ENCODE peak calls at places on chromosomes 4 and X, in six cellular contexts. B is HAP-1, T is ovary, S is cardiac muscle cell, A is OCI-LY7, F is right lobe of liver. C is an unnamed sample. For H3K4me1, the result is how much of the 10 kb centered on the place peaks cover.

GRCh38 chr4:22668702-22669101 is 24.0 kb upstream of the GBA3 start:
- DNase-seq in A (no peak), T (no peak), F (no peak), B (no peak), S (no peak), C (no peak)

GRCh38 chrX:2492536-2493218 is 8.1 kb downstream of the DHRSX start:
- DNase-seq in F (no peak), A (no peak), B (no peak), T (no peak), S (no peak), C (no peak)

GRCh38 chr4:14361084-14361483 is 641.2 kb upstream of the CPEB2 start:
- DNase-seq in B (no peak), S (peak), T (no peak), A (no peak), F (no peak), C (no peak)

GRCh38 chr4:156390599-156391296 is 437.1 kb upstream of the CTSO start:
- DNase-seq in T (no peak), S (no peak), B (peak), F (no peak), A (no peak), C (no peak)

GRCh38 chr4:159248383-159249178 is 145.7 kb downstream of the RAPGEF2 start:
- DNase-seq in A (no peak), S (peak), T (no peak), B (peak), F (no peak), C (no peak)

GRCh38 chrX:49029876-49030275 is 13.3 kb downstream of the TFE3 start:
- DNase-seq in A (no peak), T (no peak), B (no peak), F (no peak), S (no peak), C (no peak)

GRCh38 chr4:39304651-39305050 is 61.5 kb downstream of the RFC1 start:
- DNase-seq in S (no peak), B (no peak), T (no peak), A (no peak), F (no peak), C (no peak)

GRCh38 chrX:68196939-68197791 is 236.1 kb downstream of the OPHN1 start:
- DNase-seq in S (peak), B (peak), F (peak), T (no peak), A (peak), C (no peak)

GRCh38 chr4:34323549-34324325 is 1920.6 kb downstream of the ARAP2 start:
- DNase-seq in F (no peak), A (no peak), S (no peak), T (no peak), B (no peak), C (no peak)

GRCh38 chr4:121233982-121234381 is 69.9 kb upstream of the TNIP3 start:
- DNase-seq in S (no peak), B (no peak), F (no peak), A (no peak), T (no peak), C (no peak)

GRCh38 chrX:132489256-132490085 is 633 bp upstream of the MBNL3 start:
- DNase-seq in B (peak), A (peak), S (peak), F (peak), T (peak), C (peak)

GRCh38 chrX:86066998-86067397 is 19.6 kb upstream of the CHM start:
- DNase-seq in S (no peak), A (no peak), F (no peak), B (peak), T (no peak), C (no peak)

GRCh38 chr4:122539861-122540465 is 80.9 kb downstream of the IL21 start:
- DNase-seq in B (no peak), T (no peak), F (no peak), A (no peak), S (no peak), C (no peak)

GRCh38 chr4:38169524-38169923 is 209.3 kb downstream of the PTTG2 start:
- DNase-seq in F (no peak), S (no peak), A (no peak), B (no peak), T (no peak), C (no peak)

GRCh38 chr4:83639849-83640493 is 104.1 kb downstream of the GPAT3 start:
- DNase-seq in F (peak), B (peak), T (no peak), A (peak), S (peak), C (peak)

GRCh38 chrX:47191331-47191730 is 2.3 kb upstream of the UBA1 start:
- DNase-seq in T (no peak), B (peak), S (peak), F (no peak), A (peak), C (no peak)

GRCh38 chrX:19684265-19684664 is 169.0 kb upstream of the MAP3K15 start:
- DNase-seq in F (no peak), S (no peak), T (no peak), B (no peak), A (no peak), C (no peak)
- H3K4me1 ChIP-seq in F (under half), S (under half), T (under half), B (under half), A (under half), C (under half)

GRCh38 chr4:24978291-24979072 is 52.3 kb downstream of the LGI2 start:
- DNase-seq in F (no peak), A (no peak), T (no peak), S (no peak), B (no peak), C (no peak)

GRCh38 chr4:24973471-24974251 is 57.1 kb downstream of the LGI2 start:
- DNase-seq in B (no peak), S (no peak), A (no peak), T (no peak), F (peak), C (peak)

GRCh38 chr4:24979554-24979953 is 51.2 kb downstream of the LGI2 start:
- DNase-seq in B (no peak), F (peak), A (no peak), S (no peak), T (no peak), C (peak)

GRCh38 chr4:24974252-24974580 is 56.5 kb downstream of the LGI2 start:
- DNase-seq in T (no peak), S (no peak), A (no peak), B (no peak), F (no peak), C (no peak)

DNA sequence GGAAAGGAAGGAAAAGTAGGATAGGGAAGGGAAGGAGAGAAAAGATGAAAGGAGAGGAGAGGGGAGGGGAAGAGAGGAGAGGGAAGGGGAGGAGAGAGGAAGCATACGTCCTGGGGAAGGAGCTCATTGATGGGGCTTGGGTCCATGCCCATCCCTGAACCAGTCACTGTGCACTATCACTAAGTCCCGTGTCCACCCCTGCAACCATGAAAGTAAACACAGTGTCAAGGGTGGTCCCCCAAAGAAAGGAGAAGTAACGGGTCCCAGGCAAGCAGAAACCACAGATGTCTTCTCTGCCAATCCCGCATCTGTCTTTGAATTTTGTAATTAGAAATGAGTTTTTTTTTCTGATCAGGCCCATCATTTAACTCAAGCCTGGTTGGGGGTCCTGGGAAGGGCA is 55.2 kb downstream of the LGI2 start:
- DNase-seq in S (no peak), B (no peak), T (no peak), F (no peak), A (no peak), C (peak)
- H3K4me1 ChIP-seq in S (under half), B (under half), T (under half), F (under half), A (under half), C (under half)

DNA sequence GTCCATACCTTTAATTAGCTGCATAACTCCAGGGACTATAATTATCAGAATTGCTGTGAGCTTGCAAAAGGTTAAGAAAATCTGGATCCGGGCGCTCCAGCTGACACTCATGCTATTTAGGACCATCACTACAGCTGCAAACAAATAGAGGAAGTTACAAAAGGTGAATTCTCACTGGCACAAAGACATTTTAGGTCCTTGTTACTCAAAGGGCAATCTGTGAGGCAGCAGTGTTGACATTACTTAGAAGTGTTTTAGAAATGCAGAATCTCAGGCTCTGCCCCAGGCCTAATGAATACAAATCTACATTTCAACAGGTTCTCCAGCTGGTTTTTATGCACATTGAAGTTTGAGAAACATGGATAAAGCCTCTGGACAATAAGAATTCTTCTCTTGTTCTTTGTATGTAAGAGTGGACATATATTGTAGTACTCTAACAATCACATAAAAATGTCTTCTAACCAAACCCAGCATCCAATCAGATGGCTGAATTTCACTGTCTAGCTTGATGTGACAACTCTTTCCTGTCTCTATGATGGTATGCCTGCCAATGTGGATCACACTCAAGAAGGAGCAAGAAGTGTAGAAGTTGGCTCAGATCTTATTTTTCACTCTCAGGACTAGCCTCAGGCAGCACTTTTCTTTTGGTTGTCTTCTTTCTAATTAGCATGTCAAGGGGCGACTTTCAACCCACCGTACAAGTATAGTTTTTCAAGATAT is 18.8 kb downstream of the SLC7A11 start:
- DNase-seq in A (peak), F (no peak), T (no peak), B (peak), S (no peak), C (no peak)
- H3K4me1 ChIP-seq in A (under half), F (under half), T (under half), B (half or more), S (under half), C (under half)

GRCh38 chrX:40167240-40168182 is 69.8 kb upstream of the BCOR start:
- DNase-seq in T (peak), B (no peak), S (peak), A (peak), F (no peak), C (no peak)

GRCh38 chrX:40165861-40166260 is 68.1 kb upstream of the BCOR start:
- DNase-seq in B (no peak), F (no peak), A (no peak), S (no peak), T (no peak), C (peak)

GRCh38 chrX:40169193-40170086 is 71.7 kb upstream of the BCOR start:
- DNase-seq in S (peak), A (peak), T (peak), F (no peak), B (peak), C (peak)

GRCh38 chrX:40166582-40166981 is 68.8 kb upstream of the BCOR start:
- DNase-seq in F (no peak), A (peak), B (no peak), T (no peak), S (no peak), C (no peak)

DNA sequence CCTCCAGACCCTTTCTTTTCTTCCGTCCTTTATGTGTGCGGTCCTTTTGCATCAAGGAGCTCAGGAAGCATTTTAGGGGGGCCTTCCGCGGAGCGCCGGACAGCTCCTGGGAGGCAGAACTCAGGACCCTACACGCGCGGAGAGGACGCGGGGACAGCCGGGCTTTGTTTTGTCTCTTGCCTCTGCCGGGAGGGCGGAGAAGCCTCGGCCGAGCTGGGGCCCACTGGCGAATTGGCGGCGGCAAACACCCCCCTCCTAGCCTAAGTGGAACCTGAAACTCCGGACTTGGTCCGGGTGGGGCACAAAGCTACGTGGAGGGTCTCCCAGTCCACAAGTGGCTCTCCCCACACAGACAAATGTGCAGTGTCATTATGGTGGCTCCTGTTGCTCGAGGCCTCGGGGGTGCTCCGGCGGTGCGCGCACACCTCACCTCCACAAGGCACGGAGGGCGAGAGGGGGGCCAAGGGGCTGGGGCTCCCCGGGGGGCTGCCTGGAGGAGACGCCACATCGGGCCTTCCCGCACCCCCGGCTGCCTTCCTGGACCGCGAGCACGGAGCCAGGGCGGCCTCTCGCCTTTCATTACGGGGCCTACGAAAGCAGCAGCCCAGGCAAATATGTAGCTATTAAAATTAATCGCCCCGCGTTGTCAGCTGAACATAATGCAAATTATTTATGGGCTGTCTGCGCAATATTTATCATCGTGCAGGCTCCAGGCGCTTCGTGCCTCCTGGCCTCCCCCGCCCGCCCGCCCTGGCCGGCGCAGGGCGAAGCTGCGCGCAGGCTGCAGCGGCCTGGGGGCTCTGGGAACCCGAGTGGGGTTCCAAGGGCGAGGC is 70.6 kb upstream of the BCOR start:
- DNase-seq in A (peak), B (no peak), F (no peak), T (peak), S (no peak), C (no peak)
- H3K4me1 ChIP-seq in A (half or more), B (under half), F (under half), T (under half), S (half or more), C (under half)

DNA sequence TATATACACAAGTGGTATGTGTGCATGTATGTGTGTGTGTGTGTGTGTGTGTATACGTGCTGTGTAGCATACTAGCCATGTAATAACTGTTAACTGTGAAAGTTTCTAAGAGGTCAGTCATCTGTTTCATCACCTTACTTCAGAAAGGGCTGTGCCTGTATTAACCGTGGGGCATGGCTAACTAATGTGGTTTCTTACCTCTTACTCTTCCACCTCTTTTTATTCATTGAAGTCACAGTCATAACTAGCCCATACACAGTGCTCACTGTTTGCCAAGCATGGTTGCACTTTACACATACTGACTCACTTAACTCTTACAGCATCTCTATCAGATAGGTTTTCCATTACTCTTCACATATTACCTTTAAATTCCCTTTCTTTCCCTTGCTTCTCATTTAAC is 23.7 kb upstream of the LRAT start:
- DNase-seq in T (no peak), S (no peak), F (no peak), B (no peak), A (no peak), C (no peak)
- H3K4me1 ChIP-seq in T (under half), S (under half), F (under half), B (under half), A (under half), C (under half)

GRCh38 chr4:141041021-141041476 is 92.2 kb downstream of the RNF150 start:
- DNase-seq in A (no peak), F (no peak), T (no peak), B (no peak), S (no peak), C (no peak)

GRCh38 chr4:141046255-141046654 is 87.0 kb downstream of the RNF150 start:
- DNase-seq in B (no peak), A (no peak), S (no peak), T (no peak), F (no peak), C (no peak)

GRCh38 chr4:141047228-141047884 is 85.9 kb downstream of the RNF150 start:
- DNase-seq in A (no peak), T (no peak), B (no peak), F (no peak), S (peak), C (no peak)

DNA sequence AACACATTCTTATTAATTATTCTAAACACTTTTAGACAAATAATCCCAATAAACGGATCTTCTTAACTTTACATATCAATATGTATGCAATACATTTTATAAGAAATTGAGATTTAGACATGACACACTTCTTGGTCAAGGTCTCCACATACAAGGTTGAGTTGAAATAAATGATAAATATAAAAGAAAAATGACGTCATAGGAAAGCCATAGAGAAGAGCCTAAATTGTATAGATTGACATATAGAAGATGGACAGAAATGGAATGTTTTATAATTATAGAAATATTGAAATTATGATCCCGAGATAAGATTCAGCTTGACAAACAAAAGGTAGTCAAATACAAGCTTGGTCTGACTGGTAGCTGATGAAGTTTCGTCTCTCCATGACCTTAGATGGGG is 87.4 kb downstream of the RNF150 start:
- DNase-seq in B (no peak), A (no peak), S (no peak), T (no peak), F (no peak), C (no peak)
- H3K4me1 ChIP-seq in B (under half), A (under half), S (under half), T (under half), F (under half), C (under half)

DNA sequence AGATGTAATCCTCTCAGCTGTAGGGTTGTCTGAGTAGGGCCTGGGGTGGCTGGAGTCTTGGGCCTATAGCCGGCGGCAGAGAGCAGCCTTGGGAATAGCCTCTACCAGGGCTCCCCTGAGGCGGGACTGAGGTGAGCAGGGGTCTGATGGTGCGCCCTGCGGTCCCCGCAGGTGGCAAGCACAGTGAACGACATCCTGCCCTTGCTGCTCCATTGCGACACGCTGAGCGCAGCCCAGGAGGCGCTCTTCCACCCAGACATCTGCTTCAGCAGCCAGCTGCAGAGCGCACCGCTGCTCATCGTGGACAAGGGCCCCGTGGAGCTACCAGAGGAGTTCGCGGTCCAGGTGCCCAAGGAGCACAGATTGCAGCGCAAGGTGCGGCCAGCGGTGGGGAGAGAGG is 317.0 kb downstream of the ADGRL3 start:
- DNase-seq in A (no peak), T (no peak), F (no peak), S (peak), B (no peak), C (no peak)
- H3K4me1 ChIP-seq in A (under half), T (under half), F (under half), S (under half), B (under half), C (half or more)